ENCODE peak calls at places on chromosome 13, in ten cellular contexts. R, S, W, A, E, V, I, J, P and N are unnamed samples.

GRCh38 chr13:95239293-95239692 is 62.0 kb downstream of the ABCC4 start:
- DNase-seq in R (no peak), S (no peak), W (no peak), A (no peak), E (no peak), V (no peak), I (no peak), J (no peak), P (no peak), N (no peak)

GRCh38 chr13:33744589-33745369 is 73.2 kb upstream of the RFC3 start:
- DNase-seq in R (no peak), S (no peak), W (no peak), A (no peak), E (no peak), V (no peak), I (no peak), J (no peak), P (peak; percentile 5), N (no peak)

GRCh38 chr13:33058816-33059215 is 42.6 kb downstream of the KL start:
- DNase-seq in R (no peak), S (no peak), W (no peak), A (no peak), E (no peak), V (no peak), I (no peak), J (no peak), P (no peak), N (no peak)

GRCh38 chr13:79867248-79867647 is 386.3 kb downstream of the NDFIP2 start:
- DNase-seq in R (no peak), S (no peak), W (no peak), A (no peak), E (no peak), V (no peak), I (no peak), J (peak; percentile 6), P (peak; percentile 53), N (no peak)

GRCh38 chr13:111292710-111293485 is 27.5 kb upstream of the TEX29 start:
- DNase-seq in R (no peak), S (no peak), W (no peak), A (no peak), E (no peak), V (no peak), I (no peak), J (no peak), P (no peak), N (no peak)

GRCh38 chr13:109256866-109257760 is 529.3 kb downstream of the IRS2 start:
- DNase-seq in R (no peak), S (no peak), W (no peak), A (no peak), E (peak; percentile 87), V (peak; percentile 67), I (no peak), J (peak; percentile 97), P (peak; percentile 99), N (no peak)

GRCh38 chr13:74316531-74316930 is 182.3 kb upstream of the KLF12 start:
- DNase-seq in R (no peak), S (no peak), W (no peak), A (no peak), E (no peak), V (no peak), I (no peak), J (peak; percentile 3), P (no peak), N (no peak)

GRCh38 chr13:113273856-113274590 is 23.0 kb upstream of the LAMP1 start:
- DNase-seq in R (no peak), S (no peak), W (no peak), A (no peak), E (no peak), V (no peak), I (no peak), J (peak; percentile 57), P (peak; percentile 86), N (no peak)

GRCh38 chr13:45749026-45749759 is 47.1 kb downstream of the CBY2 start:
- DNase-seq in R (no peak), S (no peak), W (no peak), A (no peak), E (peak; percentile 88), V (no peak), I (no peak), J (no peak), P (no peak), N (no peak)

GRCh38 chr13:37598572-37598971 is at the start of gene POSTN:
- DNase-seq in R (no peak), S (no peak), W (no peak), A (no peak), E (peak; percentile 6), V (no peak), I (no peak), J (no peak), P (peak; percentile 81), N (no peak)

GRCh38 chr13:107641574-107641973 is 573.8 kb downstream of the LIG4 start:
- DNase-seq in R (no peak), S (no peak), W (no peak), A (no peak), E (no peak), V (no peak), I (no peak), J (no peak), P (no peak), N (no peak)

GRCh38 chr13:98267080-98267912 is 90.2 kb upstream of the RNF113B start:
- DNase-seq in R (no peak), S (no peak), W (no peak), A (no peak), E (no peak), V (no peak), I (no peak), J (no peak), P (peak; percentile 89), N (peak; percentile 78)

GRCh38 chr13:84605927-84606326 is 723.7 kb upstream of the SLITRK1 start:
- DNase-seq in R (no peak), S (no peak), W (peak; percentile 28), A (no peak), E (peak; percentile 26), V (no peak), I (no peak), J (no peak), P (no peak), N (no peak)

GRCh38 chr13:26221721-26222522 is at the start of gene RNF6:
- DNase-seq in R (peak; percentile 85), S (peak; percentile 84), W (peak; percentile 86), A (peak; percentile 75), E (peak; percentile 100), V (peak; percentile 98), I (peak; percentile 74), J (peak; percentile 100), P (peak; percentile 100), N (peak; percentile 90)

GRCh38 chr13:44930907-44931676 is 58.2 kb downstream of the NUFIP1 start:
- DNase-seq in R (no peak), S (peak; percentile 31), W (no peak), A (no peak), E (peak; percentile 44), V (no peak), I (no peak), J (peak; percentile 46), P (peak; percentile 45), N (no peak)

GRCh38 chr13:95188128-95188527 is 113.1 kb downstream of the ABCC4 start:
- DNase-seq in R (no peak), S (no peak), W (no peak), A (no peak), E (no peak), V (no peak), I (no peak), J (no peak), P (peak; percentile 10), N (no peak)

GRCh38 chr13:80054806-80055205 is 286.1 kb downstream of the SPRY2 start:
- DNase-seq in R (no peak), S (no peak), W (no peak), A (no peak), E (no peak), V (no peak), I (no peak), J (peak; percentile 76), P (no peak), N (no peak)

GRCh38 chr13:39766464-39767167 is 111.2 kb downstream of the COG6 start:
- DNase-seq in R (no peak), S (no peak), W (no peak), A (no peak), E (no peak), V (no peak), I (no peak), J (no peak), P (no peak), N (no peak)

GRCh38 chr13:29936051-29936813 is 85.8 kb upstream of the UBL3 start:
- DNase-seq in R (no peak), S (no peak), W (no peak), A (no peak), E (no peak), V (no peak), I (no peak), J (no peak), P (no peak), N (peak; percentile 54)

GRCh38 chr13:98405107-98405571 is 171.8 kb downstream of the STK24 start:
- DNase-seq in R (no peak), S (peak; percentile 33), W (peak; percentile 42), A (no peak), E (peak; percentile 67), V (no peak), I (no peak), J (no peak), P (peak; percentile 22), N (no peak)

GRCh38 chr13:75818181-75819110 is 182.3 kb downstream of the LMO7 start:
- DNase-seq in R (no peak), S (no peak), W (no peak), A (no peak), E (peak; percentile 32), V (no peak), I (no peak), J (no peak), P (no peak), N (no peak)

GRCh38 chr13:28510066-28510465 is 15.1 kb upstream of the FLT1 start:
- DNase-seq in R (no peak), S (no peak), W (no peak), A (no peak), E (no peak), V (no peak), I (no peak), J (no peak), P (no peak), N (no peak)

GRCh38 chr13:27967736-27968315 is 1.3 kb downstream of the CDX2 start:
- DNase-seq in R (no peak), S (peak; percentile 42), W (no peak), A (no peak), E (peak; percentile 51), V (no peak), I (no peak), J (peak; percentile 26), P (no peak), N (no peak)

GRCh38 chr13:89726690-89727435 is 1620.6 kb upstream of the MIR17HG start:
- DNase-seq in R (no peak), S (no peak), W (no peak), A (no peak), E (no peak), V (no peak), I (no peak), J (peak; percentile 89), P (peak; percentile 92), N (no peak)

GRCh38 chr13:111344471-111345191 is 24.2 kb downstream of the TEX29 start:
- DNase-seq in R (no peak), S (peak; percentile 70), W (peak; percentile 85), A (no peak), E (peak; percentile 94), V (peak; percentile 72), I (no peak), J (peak; percentile 51), P (peak; percentile 71), N (no peak)

GRCh38 chr13:79593611-79594275 is 112.8 kb downstream of the NDFIP2 start:
- DNase-seq in R (no peak), S (no peak), W (no peak), A (no peak), E (peak; percentile 9), V (peak; percentile 26), I (no peak), J (peak; percentile 88), P (peak; percentile 64), N (no peak)

GRCh38 chr13:44575035-44575434 is 1.1 kb downstream of the TSC22D1 start:
- DNase-seq in R (no peak), S (no peak), W (no peak), A (no peak), E (no peak), V (no peak), I (no peak), J (no peak), P (no peak), N (no peak)